ENCODE peak calls at places on chromosome 21, in eight cellular contexts. N is EH; T is foreskin melanocyte; X is activated CD4-positive, alpha-beta T cell treated with anti-CD3 and anti-CD28 coated beads, Interleukin-2, amount 50 U/mL, for 1 hour; Z is prostate gland; D is AG09309; J is NCI-H774; M is activated T-cell treated with anti-CD3 and anti-CD28 coated beads, Interleukin-2, amount 50 U/mL, for 72 hours. Y is an unnamed sample.

GRCh38 chr21:26448751-26449150 is 124.3 kb downstream of the CYYR1 start:
- DNase-seq in Z (no peak), M (no peak), D (no peak), J (no peak), N (no peak), T (no peak), X (no peak), Y (no peak)

GRCh38 chr21:33643658-33644311 is 1.5 kb downstream of the ITSN1 start:
- DNase-seq in M (no peak), D (no peak), N (no peak), Z (no peak), X (no peak), T (peak; percentile 38), J (no peak), Y (no peak)

GRCh38 chr21:38346286-38346685 is 89.5 kb downstream of the KCNJ15 start:
- DNase-seq in J (no peak), T (no peak), N (no peak), Z (no peak), X (no peak), D (no peak), M (no peak), Y (no peak)

GRCh38 chr21:37636152-37636860 is 269.7 kb downstream of the DYRK1A start:
- DNase-seq in X (no peak), D (peak; percentile 79), J (no peak), T (peak; percentile 14), M (no peak), N (peak; percentile 96), Z (no peak), Y (no peak)

GRCh38 chr21:38567577-38568360 is 69.5 kb upstream of the ERG start:
- DNase-seq in Z (no peak), J (no peak), D (peak; percentile 25), M (no peak), X (no peak), T (peak; percentile 78), N (peak; percentile 63), Y (no peak)

GRCh38 chr21:26756491-26757159 is 88.6 kb downstream of the ADAMTS1 start:
- DNase-seq in D (peak; percentile 61), T (peak; percentile 31), Z (no peak), M (no peak), X (no peak), J (no peak), N (peak; percentile 88), Y (peak; percentile 6)

GRCh38 chr21:37475186-37475868 is 108.8 kb downstream of the DYRK1A start:
- DNase-seq in X (no peak), Z (no peak), M (no peak), J (no peak), T (no peak), N (peak; percentile 14), D (no peak), Y (no peak)

GRCh38 chr21:25487046-25487594 is 120.2 kb downstream of the MRPL39 start:
- DNase-seq in M (no peak), Z (no peak), D (no peak), N (no peak), T (no peak), X (no peak), J (no peak), Y (no peak)

GRCh38 chr21:29238967-29239289 is 59.8 kb upstream of the BACH1 start:
- DNase-seq in J (no peak), X (no peak), T (no peak), D (no peak), N (peak; percentile 63), M (no peak), Z (no peak), Y (no peak)

GRCh38 chr21:43364851-43365424 is 62.0 kb downstream of the SIK1 start:
- DNase-seq in M (no peak), X (no peak), J (no peak), T (no peak), D (no peak), Z (no peak), N (no peak), Y (no peak)

GRCh38 chr21:24895885-24896734 is 711.2 kb downstream of the MRPL39 start:
- DNase-seq in Z (peak; percentile 18), X (no peak), N (peak; percentile 0), M (no peak), D (no peak), T (no peak), J (no peak), Y (peak; percentile 10)

GRCh38 chr21:46646541-46647154 is 11.2 kb downstream of the PRMT2 start:
- DNase-seq in D (no peak), T (no peak), M (no peak), N (no peak), J (no peak), X (no peak), Z (no peak), Y (no peak)

GRCh38 chr21:17257784-17258183 is 255.1 kb upstream of the CXADR start:
- DNase-seq in J (no peak), N (no peak), M (no peak), T (no peak), Z (no peak), X (no peak), D (no peak), Y (no peak)

GRCh38 chr21:42688226-42688840 is 34.9 kb downstream of the PDE9A start:
- DNase-seq in J (no peak), T (no peak), D (no peak), N (no peak), Z (no peak), M (no peak), X (no peak), Y (no peak)

GRCh38 chr21:34517491-34518245 is 5.7 kb upstream of the KCNE1 start:
- DNase-seq in M (peak; percentile 25), X (no peak), N (no peak), T (no peak), Z (no peak), J (no peak), D (no peak), Y (peak; percentile 43)

GRCh38 chr21:33732038-33732437 is 89.7 kb downstream of the ITSN1 start:
- DNase-seq in T (no peak), X (no peak), J (no peak), M (no peak), N (no peak), Z (no peak), D (no peak), Y (no peak)

GRCh38 chr21:38486221-38486620 is 12.1 kb downstream of the ERG start:
- DNase-seq in X (no peak), T (no peak), N (peak; percentile 85), D (peak; percentile 29), M (no peak), Z (no peak), J (peak; percentile 40), Y (no peak)

GRCh38 chr21:42146251-42146805 is 72.6 kb upstream of the ABCG1 start:
- DNase-seq in N (no peak), T (no peak), X (no peak), J (no peak), Z (no peak), D (no peak), M (no peak), Y (no peak)

GRCh38 chr21:33789697-33790096 is 125.9 kb downstream of the ATP5PO start:
- DNase-seq in Z (no peak), T (no peak), D (no peak), X (no peak), M (no peak), N (peak; percentile 28), J (no peak), Y (no peak)

GRCh38 chr21:41899431-41900202 is 20.5 kb upstream of the PRDM15 start:
- DNase-seq in M (peak; percentile 86), D (no peak), X (peak; percentile 5), J (no peak), N (no peak), Z (no peak), T (no peak), Y (no peak)

GRCh38 chr21:41928621-41929220 is 25.1 kb downstream of the C2CD2 start:
- DNase-seq in Z (no peak), M (no peak), T (no peak), J (no peak), X (no peak), D (no peak), N (no peak), Y (no peak)